ENCODE peak calls at places on chromosomes 16 and 17, in six cellular contexts. S is neuronal stem cell, E is esophagus squamous epithelium, V is H1, U is HepG2, Y is osteoblast. M is an unnamed sample. For H3K9me3, the result is how much of the 10 kb centered on the place peaks cover.

GRCh38 chr17:75776399-75777242 is 8.0 kb upstream of the UNK start:
- DNase-seq in U (no peak), E (no peak), V (no peak), S (no peak), Y (peak), M (no peak)

GRCh38 chr17:73091770-73092517 is 544 bp downstream of the SLC39A11 start:
- DNase-seq in E (no peak), V (no peak), U (peak), S (no peak), Y (peak), M (peak)

GRCh38 chr17:33039874-33040273 is 48.2 kb downstream of the SPACA3 start:
- DNase-seq in Y (peak), E (no peak), S (no peak), V (no peak), U (no peak), M (no peak)

GRCh38 chr16:15440852-15441251 is 6.5 kb downstream of the BMERB1 start:
- DNase-seq in Y (peak), U (no peak), E (no peak), S (no peak), V (no peak), M (no peak)

GRCh38 chr17:50465171-50465570 is 3.5 kb downstream of the CHAD start:
- DNase-seq in Y (peak), S (no peak), E (no peak), V (no peak), U (no peak), M (no peak)

GRCh38 chr17:28612936-28613872 is 781 bp downstream of the RSKR start:
- DNase-seq in E (no peak), Y (peak), U (peak), V (no peak), S (peak), M (peak)

GRCh38 chr16:25988089-25988488 is 296.3 kb downstream of the HS3ST4 start:
- DNase-seq in V (no peak), E (no peak), U (no peak), S (no peak), Y (no peak), M (peak)

GRCh38 chr17:72259977-72260376 is 139.2 kb downstream of the SOX9 start:
- DNase-seq in V (no peak), S (peak), E (no peak), U (no peak), Y (no peak), M (peak)

GRCh38 chr17:28702752-28703150 is 8.9 kb downstream of the PROCA1 start:
- DNase-seq in V (no peak), S (no peak), Y (peak), E (no peak), U (no peak), M (no peak)

GRCh38 chr16:23835390-23836077 is at the start of gene PRKCB:
- DNase-seq in S (peak), V (peak), Y (peak), U (no peak), E (peak), M (peak)

GRCh38 chr17:2690165-2691068 is 21.1 kb downstream of the CLUH start:
- DNase-seq in V (no peak), U (no peak), S (no peak), Y (peak), E (no peak), M (peak)

DNA sequence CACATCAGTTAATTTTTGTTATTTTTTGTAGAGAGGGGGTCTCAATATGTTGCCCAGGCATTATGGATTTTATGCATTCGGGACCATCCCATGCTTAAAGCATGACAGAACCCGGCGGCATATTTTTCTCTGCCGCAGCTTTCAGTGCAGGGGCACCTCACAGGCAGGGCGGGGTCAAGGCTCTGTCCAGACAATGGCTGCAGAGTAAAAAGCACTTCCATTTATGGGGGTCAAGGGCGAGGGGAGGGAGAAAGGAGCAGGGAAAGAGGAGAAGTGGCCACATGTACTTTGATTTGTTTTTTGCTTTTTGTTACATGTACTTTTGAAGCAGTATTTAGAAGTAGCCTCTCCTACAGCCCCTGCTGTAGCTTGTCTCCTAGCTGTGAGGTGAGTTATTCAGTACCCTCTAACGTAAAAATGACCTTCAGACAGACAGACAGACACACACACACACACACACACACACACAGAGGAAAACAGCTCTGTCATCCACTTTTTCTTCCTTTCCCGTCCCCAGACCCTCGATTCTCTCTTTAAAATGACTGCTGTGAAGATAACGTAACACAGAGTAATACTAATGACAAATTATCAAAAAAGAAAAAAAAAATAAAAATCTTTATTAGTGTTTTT is 875 bp upstream of the SCPEP1 start:
- DNase-seq in Y (no peak), U (peak), V (no peak), S (no peak), E (no peak), M (no peak)
- H3K4me3 ChIP-seq in Y (peak), U (peak), V (peak), S (no peak), E (peak), M (no peak)

DNA sequence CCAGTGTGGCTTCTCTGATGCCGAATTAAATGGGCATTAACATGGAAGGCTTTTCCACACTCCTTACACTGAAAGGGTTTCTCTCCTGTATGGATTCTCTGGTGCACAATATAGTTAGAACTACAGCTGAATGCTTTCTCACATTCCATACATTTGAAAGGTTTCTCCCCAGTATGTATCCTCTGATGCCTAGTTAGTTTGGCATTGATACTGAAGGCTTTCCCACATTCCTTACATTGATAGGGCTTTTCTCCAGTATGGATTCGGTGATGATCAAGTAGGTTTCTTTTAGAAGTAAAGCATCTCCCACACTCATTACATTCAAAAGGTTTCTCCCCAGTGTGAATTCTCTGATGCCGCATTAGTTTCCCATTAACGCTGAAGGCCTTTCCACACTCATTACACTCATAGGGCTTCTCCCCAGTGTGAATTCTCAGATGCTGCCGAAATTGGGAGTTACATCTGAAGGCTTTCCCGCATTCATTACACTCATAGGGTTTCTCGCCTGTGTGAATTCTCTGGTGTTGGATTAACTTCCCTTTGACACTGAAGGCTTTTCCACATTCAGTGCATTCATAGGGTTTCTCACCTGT is 6.5 kb upstream of the TLE7 start:
- DNase-seq in S (no peak), Y (no peak), U (no peak), E (no peak), V (no peak), M (no peak)
- H3K9me3 ChIP-seq in S (half or more), Y (under half), U (under half), E (half or more), V (half or more), M (half or more)

GRCh38 chr17:39738568-39738901 is 797 bp downstream of the GRB7 start:
- DNase-seq in S (no peak), E (no peak), V (no peak), Y (no peak), U (peak), M (peak)

GRCh38 chr17:39737761-39738567 is at the start of gene GRB7:
- DNase-seq in V (no peak), E (no peak), U (peak), S (no peak), Y (peak), M (peak)

GRCh38 chr17:39739885-39740356 is 2.2 kb downstream of the GRB7 start:
- DNase-seq in Y (peak), U (peak), S (no peak), V (no peak), E (no peak), M (no peak)

GRCh38 chr17:39740357-39741111 is 2.8 kb downstream of the GRB7 start:
- DNase-seq in Y (peak), V (peak), U (peak), E (no peak), S (no peak), M (peak)

GRCh38 chr17:39739020-39739884 is 1.5 kb downstream of the GRB7 start:
- DNase-seq in V (no peak), S (no peak), Y (peak), U (peak), E (no peak), M (peak)
- H3K4me3 ChIP-seq in V (peak), S (peak), Y (peak), U (peak), E (peak), M (peak)

DNA sequence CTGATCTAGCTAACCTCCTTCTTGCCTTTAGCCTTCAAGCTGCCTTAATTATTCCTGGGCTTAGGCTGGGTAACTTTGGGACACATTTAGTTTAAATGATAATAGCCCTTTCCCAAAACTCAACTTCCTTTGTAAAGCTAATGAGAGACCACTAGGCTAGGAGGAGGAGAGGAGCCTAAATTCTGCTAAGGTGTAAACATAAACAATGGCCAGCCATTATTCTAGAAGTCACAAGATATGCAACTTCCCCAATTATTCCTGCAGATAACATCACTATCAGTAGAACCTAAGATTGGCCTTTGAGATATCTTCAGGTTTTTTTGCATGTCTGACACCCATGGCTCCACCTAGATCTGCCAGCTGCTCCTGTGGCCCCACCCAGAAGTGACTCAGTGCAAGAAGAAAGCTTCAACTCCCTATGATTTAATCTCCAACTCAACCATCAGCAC is 131.2 kb upstream of the FAM20A start:
- DNase-seq in U (no peak), Y (no peak), E (no peak), S (no peak), V (peak), M (no peak)
- H3K9me3 ChIP-seq in U (under half), Y (under half), E (under half), S (under half), V (under half), M (under half)

GRCh38 chr16:55399911-55400310 is 75.9 kb downstream of the IRX6 start:
- DNase-seq in V (no peak), E (no peak), Y (no peak), U (no peak), S (no peak), M (no peak)
- H3K4me3 ChIP-seq in V (no peak), E (no peak), Y (no peak), U (no peak), S (no peak), M (no peak)

GRCh38 chr17:9886141-9886930 is 18.7 kb downstream of the RCVRN start:
- DNase-seq in V (no peak), Y (no peak), S (no peak), U (no peak), E (no peak), M (no peak)

GRCh38 chr17:9878791-9879525 is 26.1 kb downstream of the RCVRN start:
- DNase-seq in E (no peak), U (no peak), V (no peak), Y (no peak), S (no peak), M (no peak)

GRCh38 chr17:9887521-9887920 is 17.6 kb downstream of the RCVRN start:
- DNase-seq in S (no peak), U (no peak), E (no peak), V (no peak), Y (no peak), M (no peak)

GRCh38 chr17:9880582-9880999 is 24.5 kb downstream of the RCVRN start:
- DNase-seq in Y (no peak), U (no peak), S (no peak), E (no peak), V (no peak), M (no peak)

DNA sequence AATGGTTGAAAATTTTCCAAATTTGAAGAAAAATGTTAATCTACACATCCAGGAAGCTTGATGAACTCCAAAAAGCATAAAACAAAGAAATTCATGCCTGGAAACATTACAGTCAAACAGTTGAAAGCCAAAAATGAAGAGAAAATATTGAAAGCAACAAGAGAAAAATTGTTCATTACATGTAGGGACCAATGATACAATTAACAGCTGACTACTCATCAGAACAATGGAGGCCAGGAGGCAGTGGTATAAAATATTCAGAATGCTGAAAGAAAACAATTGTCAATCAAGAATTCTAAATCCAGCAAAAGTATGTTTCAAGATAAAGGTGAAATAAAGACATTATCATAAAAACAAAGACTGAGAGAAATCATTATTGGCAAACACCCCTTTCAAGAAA is 21.6 kb downstream of the RCVRN start:
- DNase-seq in E (no peak), Y (no peak), S (no peak), V (no peak), U (no peak), M (no peak)
- H3K9me3 ChIP-seq in E (under half), Y (under half), S (under half), V (under half), U (under half), M (under half)

DNA sequence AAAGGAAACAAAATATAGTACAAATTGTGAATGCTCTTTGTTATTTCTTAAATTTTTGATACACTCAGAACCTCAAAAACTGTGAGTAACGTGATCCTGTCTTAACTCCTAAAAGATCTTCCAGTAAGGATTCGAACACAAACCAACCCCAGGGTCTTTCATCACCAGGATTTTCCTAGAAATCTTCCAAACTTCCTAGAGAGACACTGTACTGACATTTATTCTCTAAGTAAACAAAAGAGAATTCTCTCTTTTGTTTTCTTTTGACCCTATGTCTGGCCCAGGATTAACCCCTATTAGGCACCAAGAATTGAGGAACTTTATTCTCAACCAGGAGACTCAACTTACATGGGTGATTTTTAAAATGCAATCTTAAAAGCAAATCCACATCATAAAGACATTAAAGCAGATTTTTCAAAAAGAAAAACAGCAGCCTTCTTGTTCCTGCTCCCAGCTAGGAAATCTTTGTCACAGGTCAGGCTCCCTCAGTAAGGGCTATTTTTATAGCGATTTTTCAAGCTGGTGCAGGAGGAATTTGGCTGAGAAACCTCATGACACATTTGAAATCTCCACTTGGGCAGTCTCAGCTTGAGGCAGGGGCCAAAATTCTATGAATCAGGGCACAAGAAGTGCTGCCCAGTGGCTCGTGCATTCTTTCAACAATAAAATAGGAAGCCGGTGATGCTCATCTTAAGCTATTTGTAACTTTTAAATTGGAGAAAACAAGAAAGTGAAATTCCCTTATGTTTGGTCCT is 6.2 kb upstream of the SMG1 start:
- DNase-seq in E (no peak), Y (peak), V (no peak), U (peak), S (peak), M (no peak)
- H3K4me3 ChIP-seq in E (no peak), Y (no peak), V (no peak), U (no peak), S (no peak), M (no peak)

GRCh38 chr16:1510272-1510671 is 17.1 kb downstream of the TELO2 start:
- DNase-seq in U (no peak), Y (no peak), V (no peak), S (no peak), E (no peak), M (no peak)

GRCh38 chr16:1509307-1510221 is 16.4 kb downstream of the TELO2 start:
- DNase-seq in Y (no peak), S (no peak), E (no peak), U (no peak), V (no peak), M (no peak)

GRCh38 chr16:1510941-1511351 is 17.8 kb downstream of the TELO2 start:
- DNase-seq in E (no peak), U (no peak), S (no peak), Y (no peak), V (no peak), M (no peak)

GRCh38 chr16:1506494-1507213 is 13.5 kb downstream of the TELO2 start:
- DNase-seq in V (no peak), E (no peak), U (no peak), Y (peak), S (no peak), M (no peak)

GRCh38 chr16:1508494-1509167 is 15.5 kb downstream of the TELO2 start:
- DNase-seq in V (no peak), U (no peak), Y (no peak), S (no peak), E (no peak), M (no peak)
- H3K9me3 ChIP-seq in V (under half), U (under half), Y (under half), S (under half), E (under half), M (under half)